ENCODE peak calls at places on chromosome 14, in ten cellular contexts. Y is HL-60; N is T follicular helper cell; G is activated naive CD8-positive, alpha-beta T cell treated with anti-CD3 and anti-CD28 coated beads, Interleukin-2, amount 10 ng/mL, durations not matched to agents 7 days and 5 days; F is fibroblast of lung; U is substantia nigra; J is activated naive CD4-positive, alpha-beta T cell treated with anti-CD3 and anti-CD28 coated beads, Interleukin-2, amount 10 ng/mL, durations not matched to agents 7 days and 5 days; D is HuH-7.5; K is AG09309; T is WERI-Rb-1. R is an unnamed sample.

GRCh38 chr14:70907996-70908917 is 998 bp downstream of the PCNX1 start:
- DNase-seq in D (peak), T (peak), K (no peak), F (peak), N (peak), U (peak), G (peak), Y (no peak), J (peak), R (peak)

GRCh38 chr14:66508846-66509621 is 1.1 kb downstream of the GPHN start:
- DNase-seq in G (peak), F (peak), J (peak), U (peak), K (no peak), T (peak), N (peak), D (peak), Y (no peak), R (no peak)

GRCh38 chr14:69504775-69505174 is 20.2 kb downstream of the PLEKHD1 start:
- DNase-seq in F (no peak), D (no peak), J (no peak), Y (no peak), U (no peak), G (no peak), N (no peak), K (no peak), T (no peak), R (no peak)

GRCh38 chr14:101176535-101177205 is 273.1 kb upstream of the RTL1 start:
- DNase-seq in D (no peak), G (no peak), Y (no peak), F (no peak), T (no peak), N (no peak), U (no peak), J (no peak), K (no peak), R (no peak)

GRCh38 chr14:101069666-101070362 is 166.3 kb upstream of the RTL1 start:
- DNase-seq in N (no peak), T (no peak), G (no peak), J (peak), K (no peak), D (no peak), Y (no peak), U (no peak), F (no peak), R (no peak)

GRCh38 chr14:103703433-103704385 is 11.5 kb downstream of the XRCC3 start:
- DNase-seq in F (no peak), N (no peak), Y (no peak), T (no peak), D (no peak), K (no peak), U (no peak), G (no peak), J (no peak), R (no peak)

GRCh38 chr14:60807971-60808370 is 73.4 kb downstream of the MNAT1 start:
- DNase-seq in T (no peak), U (no peak), F (peak), K (no peak), D (no peak), G (no peak), Y (no peak), J (no peak), N (no peak), R (no peak)

GRCh38 chr14:78593949-78594348 is 423.8 kb downstream of the NRXN3 start:
- DNase-seq in N (no peak), G (no peak), K (no peak), U (no peak), T (no peak), J (no peak), D (no peak), Y (no peak), F (no peak), R (no peak)

GRCh38 chr14:99684356-99684952 is 356 bp downstream of the CYP46A1 start:
- DNase-seq in N (no peak), T (no peak), J (no peak), K (no peak), Y (no peak), G (no peak), D (no peak), F (peak), U (no peak), R (no peak)

GRCh38 chr14:23299558-23299957 is 3.1 kb downstream of the PPP1R3E start:
- DNase-seq in T (no peak), U (no peak), D (no peak), F (peak), K (no peak), J (peak), G (no peak), N (no peak), Y (no peak), R (peak)

GRCh38 chr14:64762044-64763034 is 58.1 kb downstream of the PLEKHG3 start:
- DNase-seq in Y (no peak), U (peak), K (peak), J (no peak), G (no peak), T (peak), F (peak), N (peak), D (no peak), R (peak)

GRCh38 chr14:60222820-60223219 is 26.2 kb upstream of the PPM1A start:
- DNase-seq in N (no peak), U (peak), T (no peak), F (no peak), D (no peak), G (no peak), J (no peak), K (no peak), Y (no peak), R (no peak)

R was measured in HepG2.